ENCODE peak calls at places on chromosomes 13 and 19, in eight cellular contexts. F, V, R, U, Z, B, H and J are unnamed samples.

GRCh38 chr13:38763446-38764381 is 76.8 kb downstream of the FREM2 start:
- DNase-seq in F (no peak), U (no peak), B (peak), Z (peak), R (no peak), H (no peak), V (peak), J (no peak)

GRCh38 chr13:94886191-94886590 is 173.8 kb upstream of the SOX21 start:
- DNase-seq in R (no peak), U (no peak), Z (peak), B (peak), V (no peak), H (peak), F (no peak), J (no peak)

GRCh38 chr19:30305346-30306060 is 66.7 kb upstream of the ZNF536 start:
- DNase-seq in H (no peak), F (no peak), U (no peak), R (no peak), V (no peak), Z (no peak), B (no peak), J (no peak)

GRCh38 chr19:5782945-5783919 is 1.3 kb downstream of the PRR22 start:
- DNase-seq in Z (no peak), H (no peak), F (no peak), R (no peak), B (no peak), U (no peak), V (no peak), J (no peak)

GRCh38 chr19:44741258-44741731 is 7.2 kb upstream of the BCL3 start:
- DNase-seq in Z (peak), R (no peak), U (no peak), V (no peak), H (no peak), B (no peak), F (no peak), J (no peak)

GRCh38 chr13:24196593-24197197 is 36.2 kb downstream of the SPATA13 start:
- DNase-seq in H (no peak), Z (no peak), U (no peak), V (no peak), F (no peak), R (no peak), B (no peak), J (no peak)

GRCh38 chr13:24074687-24075086 is 85.8 kb upstream of the SPATA13 start:
- DNase-seq in Z (peak), U (no peak), H (no peak), V (no peak), R (no peak), F (no peak), B (no peak), J (no peak)

GRCh38 chr19:46426506-46427162 is 2.1 kb downstream of the PNMA8C start:
- DNase-seq in V (peak), B (peak), F (no peak), Z (no peak), H (no peak), R (no peak), U (peak), J (no peak)

GRCh38 chr13:94344126-94344863 is 135.2 kb downstream of the DCT start:
- DNase-seq in V (no peak), B (peak), R (no peak), H (no peak), F (no peak), Z (no peak), U (no peak), J (no peak)

GRCh38 chr13:41271456-41272285 is 8.3 kb upstream of the MTRF1 start:
- DNase-seq in H (no peak), U (peak), Z (no peak), F (peak), R (no peak), V (no peak), B (no peak), J (no peak)

GRCh38 chr19:35868172-35868822 is at the start of gene APLP1:
- DNase-seq in F (peak), R (no peak), U (peak), V (peak), H (no peak), Z (peak), B (peak), J (peak)

GRCh38 chr13:70310720-70311119 is 202.5 kb upstream of the KLHL1 start:
- DNase-seq in V (peak), U (no peak), F (no peak), H (no peak), R (no peak), B (peak), Z (peak), J (no peak)

GRCh38 chr19:43329989-43330388 is 23.5 kb upstream of the CD177 start:
- DNase-seq in H (no peak), F (no peak), B (no peak), R (no peak), U (no peak), Z (no peak), V (no peak), J (no peak)

GRCh38 chr19:3338541-3339181 is 27.7 kb upstream of the NFIC start:
- DNase-seq in R (no peak), Z (no peak), U (peak), F (peak), B (no peak), V (no peak), H (no peak), J (no peak)

GRCh38 chr19:33830264-33830663 is 33.6 kb downstream of the KCTD15 start:
- DNase-seq in V (no peak), F (no peak), U (no peak), H (no peak), B (no peak), Z (no peak), R (no peak), J (no peak)

DNA sequence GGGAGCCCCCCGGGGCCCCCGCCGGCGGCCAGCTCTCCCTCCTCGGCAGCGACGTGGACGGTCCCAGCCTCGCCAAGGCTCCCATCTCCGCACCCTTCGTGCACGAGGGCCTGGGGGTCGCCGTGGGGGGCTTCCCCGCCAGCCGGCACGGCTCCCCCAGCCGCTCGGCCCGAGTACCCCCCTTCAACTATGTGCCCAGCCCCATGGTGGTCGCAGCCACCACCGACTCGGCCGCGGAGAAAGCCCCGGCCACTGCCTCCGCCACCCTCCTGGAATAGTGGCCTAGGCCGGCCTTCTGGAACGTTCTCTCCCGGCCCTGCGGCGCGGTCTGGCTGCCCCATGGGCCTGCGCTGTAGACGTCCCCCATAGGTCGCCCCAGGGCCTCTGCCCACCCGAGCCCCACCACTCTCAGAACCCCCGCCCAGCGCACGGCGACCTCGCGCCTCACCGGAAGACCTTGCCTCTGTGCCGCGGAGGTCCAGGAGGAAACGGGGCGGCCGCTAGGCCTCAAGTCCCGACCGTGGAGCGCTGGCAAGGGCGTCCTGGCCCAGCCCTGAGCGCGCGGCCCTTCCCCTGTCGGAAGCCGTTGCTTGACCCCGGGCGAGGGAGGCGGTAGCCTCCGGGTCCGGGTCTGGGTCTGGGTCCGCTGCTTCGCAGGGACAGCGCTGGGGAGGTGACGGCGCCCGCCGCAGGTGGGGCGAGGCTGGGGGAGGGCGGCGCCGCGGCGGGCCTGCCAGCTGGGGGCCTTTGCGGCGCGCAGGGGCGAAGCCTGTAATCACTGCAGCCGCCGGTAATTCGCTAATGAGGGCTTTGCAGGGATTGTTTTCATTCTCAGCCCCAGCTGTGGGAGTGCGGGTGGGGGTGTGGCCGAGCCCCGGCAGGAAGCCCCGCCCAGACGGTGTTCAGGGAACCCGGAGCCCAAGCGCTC is 8.8 kb downstream of the C19orf25 start:
- DNase-seq in R (no peak), V (peak), Z (peak), F (peak), U (peak), H (no peak), B (no peak), J (peak)
- H3K4me3 ChIP-seq in R (peak), V (no peak), Z (peak), F (peak), U (peak), H (peak), B (no peak), J (no peak)

DNA sequence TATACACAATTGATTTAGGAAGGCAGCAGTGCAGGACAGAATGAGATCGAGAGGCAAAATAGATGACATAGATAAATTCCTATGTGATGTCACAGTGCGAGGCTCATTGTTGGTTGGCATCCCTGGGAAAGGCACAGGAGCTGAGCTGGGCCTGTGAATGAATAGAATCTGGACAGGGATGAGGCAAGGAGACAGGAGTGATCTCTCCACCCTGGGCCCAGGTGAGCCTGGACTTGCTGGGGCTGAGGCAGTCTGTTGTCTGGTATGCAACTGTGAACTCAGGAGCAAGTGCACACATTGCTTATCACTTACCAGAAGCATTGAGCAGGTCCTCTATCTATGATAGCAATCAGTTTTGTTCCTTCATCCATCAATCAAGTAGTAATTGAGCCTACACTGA is 48.2 kb upstream of the ESD start:
- DNase-seq in V (no peak), U (no peak), B (no peak), F (no peak), H (no peak), Z (no peak), R (no peak), J (no peak)
- H3K4me3 ChIP-seq in V (no peak), U (no peak), B (no peak), F (no peak), H (no peak), Z (no peak), R (no peak), J (no peak)

GRCh38 chr19:39318071-39318470 is 2.6 kb downstream of the LRFN1 start:
- DNase-seq in R (no peak), B (no peak), F (no peak), V (no peak), H (no peak), Z (no peak), U (no peak), J (no peak)

GRCh38 chr19:39320948-39321831 is 527 bp upstream of the LRFN1 start:
- DNase-seq in F (no peak), R (no peak), V (no peak), U (no peak), B (no peak), Z (no peak), H (no peak), J (no peak)

GRCh38 chr19:39319098-39319891 is 1.4 kb downstream of the LRFN1 start:
- DNase-seq in Z (no peak), F (no peak), R (no peak), H (no peak), B (no peak), U (no peak), V (no peak), J (no peak)

GRCh38 chr19:39318690-39319089 is 2.0 kb downstream of the LRFN1 start:
- DNase-seq in V (no peak), H (no peak), U (no peak), F (no peak), B (no peak), Z (no peak), R (no peak), J (no peak)

DNA sequence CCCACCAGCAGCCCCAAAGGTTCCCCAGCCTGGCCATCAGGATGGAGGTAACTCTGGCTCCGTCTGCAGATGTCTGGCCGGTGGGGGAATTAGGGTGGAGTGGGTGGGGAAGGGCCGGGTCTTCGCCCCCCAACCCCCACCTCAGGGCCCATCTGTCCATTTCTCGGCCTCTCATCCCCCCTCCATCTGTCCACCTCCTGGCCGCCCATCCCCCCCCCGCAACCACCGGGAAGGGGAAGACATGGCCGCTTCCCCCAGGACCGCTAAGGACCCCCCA is 833 bp downstream of the LRFN1 start:
- DNase-seq in H (no peak), Z (no peak), U (no peak), F (no peak), V (no peak), B (no peak), R (no peak), J (no peak)
- H3K4me3 ChIP-seq in H (peak), Z (peak), U (peak), F (peak), V (peak), B (peak), R (peak), J (no peak)

GRCh38 chr19:39916851-39917396 is 17.5 kb downstream of the FCGBP start:
- DNase-seq in R (no peak), B (no peak), H (no peak), Z (no peak), V (no peak), F (no peak), U (no peak), J (no peak)

GRCh38 chr19:39915848-39916215 is 18.6 kb downstream of the FCGBP start:
- DNase-seq in H (no peak), V (no peak), U (no peak), B (no peak), F (no peak), Z (no peak), R (no peak), J (no peak)

GRCh38 chr19:39913682-39914333 is 20.6 kb downstream of the FCGBP start:
- DNase-seq in H (no peak), U (no peak), F (no peak), R (no peak), V (no peak), B (no peak), Z (no peak), J (no peak)

GRCh38 chr19:39916236-39916635 is 18.2 kb downstream of the FCGBP start:
- DNase-seq in U (no peak), F (no peak), B (no peak), Z (no peak), V (no peak), H (no peak), R (no peak), J (no peak)

DNA sequence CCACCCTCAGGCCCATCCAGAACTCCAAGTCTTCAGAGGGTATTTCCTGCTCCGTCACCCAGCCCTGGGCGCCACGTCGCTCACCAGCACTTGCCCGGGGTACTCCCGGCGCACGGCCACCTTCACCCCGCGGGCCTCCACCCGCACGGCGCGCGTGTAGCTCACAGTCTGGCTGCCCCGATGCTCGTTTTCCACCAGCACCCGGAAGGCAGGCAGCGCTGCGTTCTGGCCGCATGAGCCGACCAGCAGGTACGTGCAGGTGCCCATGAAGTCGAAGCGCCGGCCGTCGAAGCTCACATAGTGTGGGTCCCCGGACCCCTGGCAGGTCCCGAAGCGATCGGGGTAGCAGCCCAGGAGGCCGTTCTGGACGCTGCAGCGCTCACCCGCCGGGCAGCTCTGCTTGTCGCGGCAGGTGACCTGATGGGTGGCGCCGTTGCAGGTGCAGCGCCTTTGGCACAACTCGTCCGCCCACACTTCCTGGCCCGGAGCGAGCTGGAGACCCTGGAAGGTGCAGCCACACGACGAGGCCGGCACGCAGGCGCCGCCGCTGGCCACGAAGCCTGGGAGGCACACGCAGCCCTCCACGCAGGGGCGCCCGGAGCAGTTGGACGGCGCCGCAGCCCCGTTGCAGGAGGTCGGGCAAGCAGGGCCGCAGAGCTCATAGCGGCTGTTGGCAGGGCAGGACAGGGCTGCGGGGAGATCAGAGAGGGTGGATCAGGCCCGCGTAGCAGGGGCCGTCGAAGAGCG is 19.2 kb downstream of the FCGBP start:
- DNase-seq in F (no peak), H (no peak), V (no peak), Z (no peak), R (no peak), U (no peak), B (no peak), J (no peak)
- H3K4me3 ChIP-seq in F (no peak), H (no peak), V (no peak), Z (no peak), R (no peak), U (no peak), B (no peak), J (no peak)

GRCh38 chr13:52849727-52850395 is 1.4 kb upstream of the PCDH8 start:
- DNase-seq in U (no peak), B (no peak), R (no peak), H (no peak), F (no peak), Z (no peak), V (no peak), J (no peak)

GRCh38 chr13:52848455-52849190 is at the start of gene PCDH8:
- DNase-seq in U (no peak), F (no peak), B (no peak), H (no peak), Z (no peak), V (peak), R (no peak), J (no peak)

GRCh38 chr13:52852444-52852843 is 4.0 kb upstream of the PCDH8 start:
- DNase-seq in F (no peak), V (no peak), Z (no peak), U (no peak), R (no peak), B (no peak), H (no peak), J (no peak)

GRCh38 chr13:52850396-52851152 is 2.1 kb upstream of the PCDH8 start:
- DNase-seq in R (peak), H (no peak), F (no peak), B (no peak), V (peak), U (no peak), Z (peak), J (peak)

GRCh38 chr13:52851153-52851962 is 2.9 kb upstream of the PCDH8 start:
- DNase-seq in H (no peak), R (no peak), B (no peak), F (no peak), U (no peak), Z (no peak), V (peak), J (peak)
- H3K4me3 ChIP-seq in H (peak), R (peak), B (peak), F (peak), U (peak), Z (peak), V (peak), J (peak)